ENCODE peak calls at places on chromosomes 1 and 21, in five cellular contexts. R is neuronal stem cell, B is mesenchymal stem cell, C is IMR-90, W is H1. Q is an unnamed sample.

GRCh38 chr1:78101514-78101913 is 55.7 kb downstream of the GIPC2 start:
- DNase-seq in W (no peak), B (peak; percentile 81), C (peak; percentile 97), R (no peak), Q (peak; percentile 57)

GRCh38 chr1:209929751-209930150 is 8.3 kb upstream of the SYT14 start:
- DNase-seq in B (no peak), W (no peak), R (no peak), C (no peak), Q (no peak)

GRCh38 chr1:179591592-179592580 is at the start of gene TDRD5:
- DNase-seq in C (no peak), B (no peak), W (no peak), R (no peak), Q (peak; percentile 52)

GRCh38 chr1:7120863-7121621 is 335.8 kb downstream of the CAMTA1 start:
- DNase-seq in B (no peak), C (no peak), R (no peak), W (no peak), Q (peak; percentile 29)

GRCh38 chr1:78274814-78275213 is 216.0 kb upstream of the PTGFR start:
- DNase-seq in W (no peak), C (peak; percentile 91), B (peak; percentile 13), R (no peak), Q (no peak)

GRCh38 chr1:79874289-79874688 is 867.8 kb upstream of the ADGRL4 start:
- DNase-seq in C (peak; percentile 6), W (no peak), R (no peak), B (no peak), Q (peak; percentile 15)

GRCh38 chr1:228542376-228542775 is 55.2 kb downstream of the RNF187 start:
- DNase-seq in B (no peak), W (no peak), C (no peak), R (no peak), Q (no peak)

GRCh38 chr1:218703836-218704235 is 358.7 kb downstream of the TGFB2 start:
- DNase-seq in R (no peak), W (no peak), C (no peak), B (no peak), Q (no peak)

GRCh38 chr1:6491966-6492365 is 499 bp upstream of the PLEKHG5 start:
- DNase-seq in W (no peak), C (no peak), R (no peak), B (no peak), Q (no peak)

GRCh38 chr21:34807146-34807880 is 138.5 kb downstream of the CLIC6 start:
- DNase-seq in B (peak; percentile 99), C (peak; percentile 97), R (no peak), W (no peak), Q (peak; percentile 87)

GRCh38 chr21:39525129-39525528 is 73.4 kb downstream of the SH3BGR start:
- DNase-seq in R (no peak), W (no peak), B (no peak), C (no peak), Q (no peak)

GRCh38 chr1:159798893-159799292 is 3.3 kb upstream of the FCRL6 start:
- DNase-seq in R (peak; percentile 53), W (no peak), B (peak; percentile 89), C (peak; percentile 85), Q (peak; percentile 97)

GRCh38 chr1:40162791-40163441 is 1.7 kb downstream of the RLF start:
- DNase-seq in C (peak; percentile 52), W (no peak), R (no peak), B (peak; percentile 62), Q (peak; percentile 7)

GRCh38 chr21:46065215-46065992 is 32.5 kb upstream of the COL6A2 start:
- DNase-seq in R (no peak), B (peak; percentile 90), W (no peak), C (peak; percentile 76), Q (peak; percentile 46)

GRCh38 chr1:109373051-109373593 is 24.6 kb downstream of the SORT1 start:
- DNase-seq in B (no peak), W (no peak), C (no peak), R (no peak), Q (no peak)
- H2BK5ac ChIP-seq in B (no peak overlapping the region), W (peak overlapping the region; percentile 56), C (peak overlapping the region; percentile 54), R (no peak overlapping the region), Q (no peak overlapping the region)

DNA sequence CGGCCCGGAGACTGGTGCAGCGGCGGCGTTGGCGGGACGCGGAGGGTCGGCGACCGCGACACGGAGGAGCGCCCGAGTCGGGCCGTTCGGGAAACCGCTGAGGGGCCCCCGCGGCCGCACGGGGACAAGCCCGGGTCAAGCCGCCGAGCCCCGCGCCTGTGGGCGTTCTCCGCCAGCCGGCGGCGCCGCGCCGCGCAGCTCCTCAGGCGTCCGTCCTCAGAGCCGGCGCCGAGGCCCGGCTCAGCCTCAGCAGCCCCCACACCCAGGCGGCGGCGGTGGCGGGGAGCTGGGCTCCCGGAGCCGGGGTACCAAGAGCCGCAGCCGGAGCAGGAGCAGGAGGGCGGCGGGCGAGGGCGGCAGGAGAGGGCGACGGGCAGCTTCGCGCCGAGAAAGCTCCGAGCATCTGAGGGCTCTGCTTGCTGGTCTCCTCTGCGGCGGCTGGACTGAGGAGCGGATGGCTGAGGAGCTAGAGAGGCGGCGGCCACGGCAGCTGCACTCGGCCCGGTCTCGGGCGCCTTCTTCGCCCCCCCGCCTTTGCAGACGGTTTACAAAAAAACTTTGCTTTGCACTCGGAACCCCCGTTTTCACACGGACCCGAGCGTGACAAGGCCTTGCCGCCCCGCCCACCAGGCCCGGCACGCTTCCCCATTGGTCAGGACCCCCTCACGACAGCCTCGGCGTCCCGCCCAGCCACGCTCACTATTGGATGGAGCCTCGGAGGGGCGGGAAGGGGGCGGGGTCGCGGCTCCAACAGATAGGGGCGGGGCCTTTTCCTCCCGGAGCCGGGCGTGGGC is at the start of gene SLC30A1:
- DNase-seq in C (peak; percentile 97), W (peak; percentile 85), R (peak; percentile 97), B (peak; percentile 97), Q (peak; percentile 98)
- H2AK5ac ChIP-seq in C (peak within 1 kb of the TSS; percentile 79), W (no peak within 1 kb of the TSS), R (peak within 1 kb of the TSS; percentile 86), B (no peak within 1 kb of the TSS), Q (no peak within 1 kb of the TSS)

DNA sequence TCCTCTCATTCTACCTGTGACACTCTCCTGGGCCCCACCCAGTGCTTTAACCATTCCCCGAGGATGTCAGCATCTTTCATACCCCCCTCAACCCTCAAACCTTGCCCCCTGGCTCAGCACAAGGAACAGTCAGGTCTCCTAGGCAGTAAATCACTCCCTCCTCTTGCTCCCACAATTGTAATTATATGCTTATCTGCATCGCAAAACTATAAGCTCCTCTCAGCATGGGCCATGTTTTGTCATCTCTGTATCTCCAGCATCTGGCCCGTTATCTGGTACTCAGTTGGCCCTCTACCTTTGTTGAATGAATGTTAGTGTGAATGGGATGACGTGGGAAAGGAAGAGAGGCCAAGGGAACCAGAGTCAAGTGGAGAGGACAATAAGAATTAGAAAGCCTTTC is 2.8 kb upstream of the ELOVL1 start:
- DNase-seq in R (no peak), C (no peak), W (no peak), B (no peak), Q (peak; percentile 73)
- H3K4ac ChIP-seq in R (no peak overlapping the region), C (no peak overlapping the region), W (no peak overlapping the region), B (no peak overlapping the region), Q (no peak overlapping the region)

DNA sequence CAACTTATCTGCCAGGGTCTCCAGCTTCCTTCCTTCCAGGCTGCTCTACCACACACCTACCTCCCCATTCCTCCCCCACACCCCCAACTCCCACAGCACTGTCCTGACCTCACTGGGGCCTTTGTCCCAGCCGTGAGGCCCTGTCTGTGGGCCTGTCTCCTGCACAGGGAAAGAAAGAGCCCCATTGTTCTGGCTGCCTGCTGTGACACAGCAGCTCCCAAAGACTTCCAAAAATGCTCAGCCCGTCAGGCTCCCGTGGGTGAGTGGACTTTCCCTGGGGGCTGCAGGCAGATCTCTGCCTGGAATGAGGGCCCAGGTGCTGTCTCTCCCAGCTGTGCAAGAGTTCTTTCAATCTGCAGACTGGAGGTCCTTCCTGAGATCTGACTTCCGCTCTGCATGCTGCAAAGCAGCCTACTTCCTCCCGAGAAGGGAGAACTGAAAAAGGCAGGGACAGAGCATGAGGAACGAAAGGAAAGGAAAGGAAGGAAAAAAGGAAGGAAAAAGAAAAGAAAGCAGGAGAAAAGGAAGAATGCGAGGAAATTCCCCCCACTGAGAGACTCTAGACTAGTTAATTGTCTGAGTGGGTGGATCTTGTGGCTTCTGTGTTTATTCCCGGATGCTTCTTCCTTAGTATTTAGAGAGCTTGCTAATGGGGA is 15.1 kb downstream of the NES start:
- DNase-seq in R (no peak), W (no peak), C (peak; percentile 60), B (peak; percentile 86), Q (peak; percentile 63)
- H2BK5ac ChIP-seq in R (peak overlapping the region; percentile 89), W (peak overlapping the region; percentile 98), C (peak overlapping the region; percentile 95), B (peak overlapping the region; percentile 85), Q (peak overlapping the region; percentile 38)

GRCh38 chr1:32338637-32339145 is 2.7 kb upstream of the MARCKSL1 start:
- DNase-seq in R (no peak), W (no peak), B (no peak), C (no peak), Q (no peak)
- H2AK5ac ChIP-seq in R (peak overlapping the region; percentile 57), W (peak overlapping the region; percentile 3), B (peak overlapping the region; percentile 13), C (no peak overlapping the region), Q (no peak overlapping the region)

DNA sequence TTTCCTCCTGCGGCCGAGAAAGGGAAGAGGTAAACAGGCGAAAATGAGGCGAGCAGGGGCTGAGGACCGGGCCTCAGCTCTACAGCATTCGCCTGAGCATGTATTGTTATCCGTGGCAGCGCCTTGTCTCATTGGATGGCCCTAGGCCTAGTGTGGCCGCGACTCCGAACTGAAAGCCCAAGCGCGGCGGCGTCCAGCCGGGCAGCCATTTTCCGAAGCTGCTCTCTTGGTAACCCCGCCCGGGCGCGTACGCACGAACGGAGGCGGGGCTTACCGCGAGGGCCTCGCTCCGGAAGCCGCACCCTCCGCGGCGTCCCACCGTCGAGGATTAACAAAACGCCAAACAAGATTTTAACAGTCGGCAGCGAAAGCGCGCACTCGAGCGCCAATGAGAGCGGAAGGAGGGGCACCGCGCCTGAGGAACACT is 797 bp upstream of the USP1 start:
- DNase-seq in W (no peak), C (no peak), R (no peak), B (no peak), Q (no peak)
- H3K4ac ChIP-seq in W (peak overlapping the region; percentile 51), C (peak overlapping the region; percentile 93), R (peak overlapping the region; percentile 53), B (peak overlapping the region; percentile 64), Q (peak overlapping the region; percentile 49)

DNA sequence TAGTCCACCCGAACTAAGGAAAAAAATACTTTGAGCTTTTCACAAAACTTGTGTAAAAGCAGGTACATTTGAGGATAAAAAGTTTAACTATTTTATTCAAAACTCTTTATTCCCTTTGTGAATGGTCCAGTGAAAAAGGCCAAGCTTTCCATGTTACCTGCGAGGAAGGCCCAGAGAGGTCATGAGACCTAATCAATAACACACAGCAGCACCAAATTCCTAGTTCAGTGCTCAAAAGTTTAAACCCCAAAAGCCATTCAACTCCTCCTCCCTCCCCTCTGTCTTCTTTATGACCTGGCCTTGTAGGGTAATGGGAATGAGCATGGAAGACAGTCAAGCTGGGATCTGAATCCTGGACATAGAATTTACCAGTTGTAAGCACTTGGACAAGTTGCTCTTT is 151.9 kb upstream of the FGGY start:
- DNase-seq in C (no peak), W (no peak), R (no peak), B (no peak), Q (no peak)
- H2BK5ac ChIP-seq in C (peak overlapping the region; percentile 9), W (no peak overlapping the region), R (no peak overlapping the region), B (peak overlapping the region; percentile 24), Q (no peak overlapping the region)

DNA sequence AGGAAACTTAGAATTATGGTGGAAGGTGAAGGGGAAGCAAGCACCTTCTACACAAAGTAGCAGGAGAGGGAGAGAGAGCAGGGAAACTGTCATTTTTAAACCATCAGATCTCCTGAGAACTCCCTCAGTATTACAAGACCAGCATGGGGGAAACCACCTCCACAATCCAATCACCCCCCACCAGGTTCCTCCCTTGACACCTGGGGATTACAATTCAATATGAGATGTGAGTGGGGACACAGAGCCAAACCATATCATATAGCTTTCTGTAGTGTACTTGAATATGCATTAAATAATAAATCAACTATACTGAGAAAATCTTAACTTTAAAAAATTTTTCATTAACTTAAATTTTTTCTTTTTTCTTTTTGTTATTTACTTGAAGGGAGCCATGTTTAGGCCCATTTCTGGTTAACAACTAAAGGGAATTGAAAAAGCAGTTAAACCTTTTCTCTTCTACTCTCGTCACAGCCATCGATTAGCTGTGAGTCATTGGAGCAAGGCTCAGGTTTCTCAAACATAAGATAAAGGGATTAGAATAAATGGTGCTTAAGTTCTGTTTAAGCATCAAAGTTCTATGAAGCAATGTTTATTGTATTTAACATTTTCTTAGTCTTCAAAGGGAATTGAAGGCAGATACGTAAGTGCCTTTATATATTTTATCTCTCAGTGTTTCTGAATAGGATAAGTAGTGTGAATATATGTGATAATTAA is 72.2 kb upstream of the DPT start:
- DNase-seq in W (no peak), R (no peak), B (no peak), C (no peak), Q (peak; percentile 54)
- H2AK5ac ChIP-seq in W (no peak overlapping the region), R (no peak overlapping the region), B (peak overlapping the region; percentile 46), C (no peak overlapping the region), Q (no peak overlapping the region)

Q was measured in mesendoderm.